ENCODE peak calls at places on chromosomes 1 and 21, in four cellular contexts. One of them, this sample, is unnamed.

GRCh38 chr1:109499661-109500536 is 6.0 kb downstream of the CYB561D1 start:
- DNase-seq in K562: peak
- DNase-seq in WTC11: peak
- DNase-seq in SK-N-SH: peak
- DNase-seq in this sample: no peak

GRCh38 chr1:18943914-18944572 is 12.4 kb downstream of the IFFO2 start:
- DNase-seq in K562: no peak
- DNase-seq in WTC11: no peak
- DNase-seq in SK-N-SH: no peak
- DNase-seq in this sample: no peak

GRCh38 chr1:87398644-87399043 is 70.0 kb downstream of the LMO4 start:
- DNase-seq in K562: no peak
- DNase-seq in WTC11: no peak
- DNase-seq in SK-N-SH: no peak
- DNase-seq in this sample: no peak

GRCh38 chr1:156128749-156129682 is 14.5 kb downstream of the LMNA start:
- DNase-seq in K562: no peak
- DNase-seq in WTC11: no peak
- DNase-seq in SK-N-SH: no peak
- DNase-seq in this sample: no peak

GRCh38 chr1:149942207-149942606 is 5.5 kb upstream of the MTMR11 start:
- DNase-seq in K562: peak
- DNase-seq in WTC11: peak
- DNase-seq in SK-N-SH: peak
- DNase-seq in this sample: no peak

GRCh38 chr1:112697781-112698201 is 9.1 kb downstream of the RHOC start:
- DNase-seq in K562: no peak
- DNase-seq in WTC11: no peak
- DNase-seq in SK-N-SH: no peak
- DNase-seq in this sample: no peak

GRCh38 chr1:200184196-200184595 is 156.7 kb downstream of the NR5A2 start:
- DNase-seq in K562: no peak
- DNase-seq in WTC11: no peak
- DNase-seq in SK-N-SH: no peak
- DNase-seq in this sample: no peak

GRCh38 chr1:173438655-173439054 is 38.5 kb upstream of the PRDX6 start:
- DNase-seq in K562: no peak
- DNase-seq in WTC11: no peak
- DNase-seq in SK-N-SH: no peak
- DNase-seq in this sample: no peak

GRCh38 chr1:66335859-66336640 is 197.9 kb upstream of the SGIP1 start:
- DNase-seq in K562: no peak
- DNase-seq in WTC11: no peak
- DNase-seq in SK-N-SH: no peak
- DNase-seq in this sample: no peak

GRCh38 chr1:76317299-76317913 is 242.9 kb downstream of the ST6GALNAC3 start:
- DNase-seq in K562: no peak
- DNase-seq in WTC11: no peak
- DNase-seq in SK-N-SH: no peak
- DNase-seq in this sample: no peak

GRCh38 chr1:31977361-31978131 is 36.1 kb upstream of the KHDRBS1 start:
- DNase-seq in K562: peak
- DNase-seq in WTC11: peak
- DNase-seq in SK-N-SH: peak
- DNase-seq in this sample: peak

GRCh38 chr1:85283475-85284199 is 7.2 kb upstream of the BCL10 start:
- DNase-seq in K562: peak
- DNase-seq in WTC11: peak
- DNase-seq in SK-N-SH: peak
- DNase-seq in this sample: no peak

GRCh38 chr1:9763914-9764313 is 59.9 kb downstream of the CLSTN1 start:
- DNase-seq in K562: no peak
- DNase-seq in WTC11: no peak
- DNase-seq in SK-N-SH: no peak
- DNase-seq in this sample: no peak

GRCh38 chr1:9767964-9768668 is 55.6 kb downstream of the CLSTN1 start:
- DNase-seq in K562: peak
- DNase-seq in WTC11: peak
- DNase-seq in SK-N-SH: peak
- DNase-seq in this sample: no peak

GRCh38 chr1:9768983-9769382 is 54.8 kb downstream of the CLSTN1 start:
- DNase-seq in K562: no peak
- DNase-seq in WTC11: no peak
- DNase-seq in SK-N-SH: no peak
- DNase-seq in this sample: no peak

GRCh38 chr1:9770276-9770675 is 53.5 kb downstream of the CLSTN1 start:
- DNase-seq in K562: no peak
- DNase-seq in WTC11: no peak
- DNase-seq in SK-N-SH: no peak
- DNase-seq in this sample: no peak

DNA sequence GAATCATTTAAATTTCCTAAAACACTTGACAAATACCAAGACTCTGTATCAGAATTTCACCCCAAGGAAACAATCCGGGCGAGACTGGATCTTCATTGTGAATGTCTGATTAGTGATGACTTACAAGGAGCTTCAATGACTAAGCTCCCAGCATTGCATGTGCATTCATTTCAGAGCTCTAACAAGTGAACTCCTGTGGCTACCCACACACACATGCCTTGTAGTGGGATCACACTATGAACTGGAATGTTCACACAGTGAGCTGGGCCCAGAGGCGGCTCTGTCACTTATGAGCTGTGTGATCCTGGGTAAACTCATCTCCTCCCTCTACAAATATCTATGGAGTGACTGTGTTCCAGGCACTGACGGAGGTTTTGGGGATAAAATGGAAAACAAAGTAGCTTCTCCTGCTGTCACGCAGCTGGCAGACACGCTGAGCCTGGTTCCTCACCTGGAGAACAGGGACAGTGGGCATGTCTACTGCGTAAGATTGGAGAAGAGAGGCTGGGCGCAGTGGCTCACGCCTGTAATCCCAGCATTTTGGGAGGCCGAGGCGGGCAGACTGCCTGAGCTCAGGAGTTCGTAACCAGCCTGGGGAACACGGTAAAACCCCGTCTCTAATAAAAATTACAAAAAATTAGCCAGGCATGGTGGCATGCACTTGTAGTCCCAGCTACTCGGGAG is 56.9 kb downstream of the CLSTN1 start:
- DNase-seq in K562: no peak
- DNase-seq in WTC11: no peak
- DNase-seq in SK-N-SH: no peak
- DNase-seq in this sample: no peak
- TF ChIP-seq TEAD4 in K562: no peak
- TF ChIP-seq TEAD4 in WTC11: no peak
- TF ChIP-seq TEAD4 in SK-N-SH: no peak
- TF ChIP-seq TEAD4 in this sample: no peak

GRCh38 chr1:196115641-196116040 is 492.6 kb downstream of the KCNT2 start:
- DNase-seq in K562: peak
- DNase-seq in WTC11: peak
- DNase-seq in SK-N-SH: no peak
- DNase-seq in this sample: no peak
- TF ChIP-seq TEAD4 in K562: no peak
- TF ChIP-seq TEAD4 in WTC11: no peak
- TF ChIP-seq TEAD4 in SK-N-SH: no peak
- TF ChIP-seq TEAD4 in this sample: no peak

GRCh38 chr1:154574715-154575114 is 7.1 kb downstream of the CHRNB2 start:
- DNase-seq in K562: no peak
- DNase-seq in WTC11: no peak
- DNase-seq in SK-N-SH: peak
- DNase-seq in this sample: no peak
- TF ChIP-seq TEAD4 in K562: no peak
- TF ChIP-seq TEAD4 in WTC11: no peak
- TF ChIP-seq TEAD4 in SK-N-SH: no peak
- TF ChIP-seq TEAD4 in this sample: no peak

GRCh38 chr1:245587435-245588105 is 432.8 kb downstream of the KIF26B start:
- DNase-seq in K562: no peak
- DNase-seq in WTC11: no peak
- DNase-seq in SK-N-SH: peak
- DNase-seq in this sample: no peak

GRCh38 chr1:245583575-245584330 is 429.0 kb downstream of the KIF26B start:
- DNase-seq in K562: no peak
- DNase-seq in WTC11: no peak
- DNase-seq in SK-N-SH: peak
- DNase-seq in this sample: no peak

GRCh38 chr1:245588250-245588649 is 433.5 kb downstream of the KIF26B start:
- DNase-seq in K562: no peak
- DNase-seq in WTC11: no peak
- DNase-seq in SK-N-SH: peak
- DNase-seq in this sample: no peak

GRCh38 chr1:245583081-245583480 is 428.3 kb downstream of the KIF26B start:
- DNase-seq in K562: no peak
- DNase-seq in WTC11: no peak
- DNase-seq in SK-N-SH: no peak
- DNase-seq in this sample: no peak

DNA sequence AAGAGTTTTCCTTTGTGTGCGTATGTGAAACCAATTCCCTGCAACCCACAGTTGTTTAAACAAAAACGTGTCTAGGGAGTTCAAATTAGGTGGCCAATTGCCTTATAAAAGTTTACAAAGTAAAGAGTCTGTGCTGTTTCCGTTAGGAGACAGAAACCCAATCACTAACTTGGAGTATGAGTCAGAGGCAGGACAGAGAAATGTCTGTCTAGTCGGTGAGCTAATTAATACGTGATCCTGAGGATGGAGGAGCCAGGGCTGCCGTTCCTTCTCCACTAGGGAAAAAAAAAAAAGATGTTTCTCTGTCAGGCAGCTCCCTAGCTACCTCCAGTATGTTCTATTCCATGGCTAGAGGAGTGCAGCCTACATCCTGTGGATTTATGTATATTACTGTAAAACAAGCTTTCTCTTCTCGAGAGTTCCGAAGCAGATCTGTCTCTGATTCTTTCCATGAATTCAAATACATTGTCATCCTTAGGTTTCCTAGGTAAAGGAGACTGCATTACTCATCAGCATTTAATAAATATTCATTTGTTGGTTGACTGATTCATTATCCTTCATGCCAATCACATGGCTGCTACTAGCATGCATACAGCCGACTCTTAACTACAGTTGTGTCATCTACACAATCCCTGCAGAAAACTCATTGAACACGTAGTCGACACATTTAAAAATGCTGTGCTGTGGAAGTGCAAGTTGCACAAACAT is 430.6 kb downstream of the KIF26B start:
- DNase-seq in K562: no peak
- DNase-seq in WTC11: no peak
- DNase-seq in SK-N-SH: peak
- DNase-seq in this sample: no peak
- TF ChIP-seq TEAD4 in K562: no peak
- TF ChIP-seq TEAD4 in WTC11: no peak
- TF ChIP-seq TEAD4 in SK-N-SH: no peak
- TF ChIP-seq TEAD4 in this sample: no peak

GRCh38 chr21:21163904-21164303 is 165.7 kb downstream of the NCAM2 start:
- DNase-seq in K562: peak
- DNase-seq in WTC11: peak
- DNase-seq in SK-N-SH: peak
- DNase-seq in this sample: no peak
- TF ChIP-seq TEAD4 in K562: no peak
- TF ChIP-seq TEAD4 in WTC11: no peak
- TF ChIP-seq TEAD4 in SK-N-SH: no peak
- TF ChIP-seq TEAD4 in this sample: no peak

DNA sequence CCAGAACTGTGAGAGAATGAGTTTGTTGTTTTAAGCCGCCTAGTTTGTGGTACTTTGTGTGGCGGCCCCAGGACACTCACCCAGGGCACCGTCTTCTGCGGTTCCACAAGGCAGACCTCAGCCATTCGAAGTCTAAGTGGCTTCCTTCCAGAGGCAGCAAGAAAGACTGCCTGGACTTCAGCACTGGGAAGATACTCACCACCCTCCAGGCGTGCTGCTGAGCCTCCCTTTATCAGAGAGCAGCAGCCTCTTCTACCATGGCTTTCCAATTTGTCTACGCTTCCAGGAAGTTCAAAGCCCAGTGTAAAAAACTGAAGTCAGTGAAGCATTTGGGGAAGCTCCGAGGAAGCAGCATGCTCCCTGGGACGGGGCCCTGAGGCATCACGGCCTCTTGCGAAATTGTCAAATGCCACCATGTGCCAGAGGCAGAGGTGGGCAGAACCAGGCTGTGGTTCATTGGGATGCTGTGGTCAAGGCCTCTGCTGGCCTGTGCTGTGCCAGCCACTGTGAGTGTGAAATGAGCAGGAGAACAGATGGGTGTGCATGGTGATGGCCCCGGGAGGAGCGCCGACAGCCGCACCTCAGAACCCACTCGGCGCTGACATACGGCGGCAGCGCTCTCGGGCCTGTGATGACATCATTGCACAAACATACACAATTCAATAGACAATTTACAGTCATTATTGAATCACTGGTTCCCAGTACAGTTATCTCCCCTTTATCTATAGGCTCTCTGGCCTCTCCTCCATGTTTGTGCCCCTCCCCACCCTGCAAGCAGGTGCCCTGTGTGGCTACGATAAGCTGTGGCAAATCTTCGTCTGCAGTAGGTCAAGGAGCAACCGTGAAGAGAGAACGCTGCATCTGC is 110.4 kb downstream of the PDE9A start:
- DNase-seq in K562: no peak
- DNase-seq in WTC11: no peak
- DNase-seq in SK-N-SH: no peak
- DNase-seq in this sample: no peak
- TF ChIP-seq TEAD4 in K562: no peak
- TF ChIP-seq TEAD4 in WTC11: no peak
- TF ChIP-seq TEAD4 in SK-N-SH: no peak
- TF ChIP-seq TEAD4 in this sample: no peak

GRCh38 chr1:152673016-152673415 is 2.1 kb upstream of the LCE2C start:
- DNase-seq in K562: no peak
- DNase-seq in WTC11: no peak
- DNase-seq in SK-N-SH: no peak
- DNase-seq in this sample: no peak
- TF ChIP-seq TEAD4 in K562: no peak
- TF ChIP-seq TEAD4 in WTC11: no peak
- TF ChIP-seq TEAD4 in SK-N-SH: no peak
- TF ChIP-seq TEAD4 in this sample: no peak

This sample was measured in H1.